ENCODE peak calls at places on chromosomes 16 and 17, in eight cellular contexts. V is GM23248, U is K562, E is mammary epithelial cell, A is neural progenitor cell, I is IMR-90, J is DND-41, S is colonic mucosa. F is an unnamed sample.

GRCh38 chr17:9233271-9233599 is 211.9 kb downstream of the NTN1 start:
- DNase-seq in V (no peak), U (no peak), E (no peak), A (no peak), I (no peak), J (no peak), S (no peak), F (no peak)

GRCh38 chr17:1939979-1940809 is 84.9 kb downstream of the RTN4RL1 start:
- DNase-seq in V (no peak), U (no peak), E (no peak), A (no peak), I (no peak), J (no peak), S (peak), F (no peak)

GRCh38 chr17:42571435-42572225 is 4.7 kb downstream of the MLX start:
- DNase-seq in V (no peak), U (no peak), E (no peak), A (no peak), I (no peak), J (no peak), S (no peak), F (no peak)

GRCh38 chr17:40303706-40304450 is 5.1 kb upstream of the RARA start:
- DNase-seq in V (peak), U (no peak), E (no peak), A (no peak), I (peak), J (no peak), S (no peak), F (no peak)

GRCh38 chr17:27206447-27206846 is 87.5 kb upstream of the WSB1 start:
- DNase-seq in V (peak), U (peak), E (no peak), A (no peak), I (no peak), J (no peak), S (peak), F (peak)

GRCh38 chr16:63702981-63703590 is 1418.8 kb downstream of the CDH11 start:
- DNase-seq in V (no peak), U (no peak), E (no peak), A (peak), I (no peak), J (no peak), S (no peak), F (peak)

GRCh38 chr17:48554412-48555090 is 9.6 kb upstream of the HOXB2 start:
- DNase-seq in V (no peak), U (no peak), E (peak), A (peak), I (peak), J (no peak), S (no peak), F (peak)

GRCh38 chr17:50683434-50684287 is 24.1 kb downstream of the ANKRD40 start:
- DNase-seq in V (no peak), U (no peak), E (no peak), A (no peak), I (no peak), J (no peak), S (no peak), F (no peak)

DNA sequence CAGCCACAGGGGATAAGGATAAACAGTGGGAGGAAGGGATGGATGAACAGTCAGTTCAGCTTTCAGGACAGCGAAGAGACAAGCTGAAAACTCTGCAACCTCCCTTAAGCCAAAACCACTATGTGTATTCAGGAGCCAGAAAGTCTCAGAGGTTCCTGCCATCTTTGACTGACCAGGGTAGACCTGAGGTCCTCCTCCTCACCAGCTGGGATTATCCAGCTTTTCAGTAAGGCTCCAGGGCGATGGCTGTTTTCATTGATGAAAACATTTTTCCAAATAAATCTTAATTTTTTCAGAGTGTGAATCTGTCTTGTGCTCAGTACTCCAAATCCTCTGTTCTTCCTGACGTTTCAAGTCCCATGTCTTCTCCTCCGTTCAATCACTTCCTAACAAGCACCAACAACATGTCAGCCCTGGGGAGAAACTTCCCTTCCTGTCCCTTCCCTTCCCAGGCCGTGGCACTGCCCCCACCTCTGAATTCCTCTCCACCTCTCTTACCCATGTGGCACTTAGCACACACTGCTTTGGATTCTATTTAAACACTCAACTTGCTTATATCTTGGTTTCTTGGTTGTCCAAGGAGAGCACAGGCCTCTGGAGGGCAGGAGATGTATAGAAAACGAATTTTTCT is 5.2 kb downstream of the HSDL1 start:
- DNase-seq in V (no peak), U (no peak), E (no peak), A (no peak), I (no peak), J (no peak), S (no peak), F (no peak)
- H3K27ac ChIP-seq in V (peak), U (peak), E (no peak), A (no peak), I (no peak), J (peak), S (no peak), F (no peak)

DNA sequence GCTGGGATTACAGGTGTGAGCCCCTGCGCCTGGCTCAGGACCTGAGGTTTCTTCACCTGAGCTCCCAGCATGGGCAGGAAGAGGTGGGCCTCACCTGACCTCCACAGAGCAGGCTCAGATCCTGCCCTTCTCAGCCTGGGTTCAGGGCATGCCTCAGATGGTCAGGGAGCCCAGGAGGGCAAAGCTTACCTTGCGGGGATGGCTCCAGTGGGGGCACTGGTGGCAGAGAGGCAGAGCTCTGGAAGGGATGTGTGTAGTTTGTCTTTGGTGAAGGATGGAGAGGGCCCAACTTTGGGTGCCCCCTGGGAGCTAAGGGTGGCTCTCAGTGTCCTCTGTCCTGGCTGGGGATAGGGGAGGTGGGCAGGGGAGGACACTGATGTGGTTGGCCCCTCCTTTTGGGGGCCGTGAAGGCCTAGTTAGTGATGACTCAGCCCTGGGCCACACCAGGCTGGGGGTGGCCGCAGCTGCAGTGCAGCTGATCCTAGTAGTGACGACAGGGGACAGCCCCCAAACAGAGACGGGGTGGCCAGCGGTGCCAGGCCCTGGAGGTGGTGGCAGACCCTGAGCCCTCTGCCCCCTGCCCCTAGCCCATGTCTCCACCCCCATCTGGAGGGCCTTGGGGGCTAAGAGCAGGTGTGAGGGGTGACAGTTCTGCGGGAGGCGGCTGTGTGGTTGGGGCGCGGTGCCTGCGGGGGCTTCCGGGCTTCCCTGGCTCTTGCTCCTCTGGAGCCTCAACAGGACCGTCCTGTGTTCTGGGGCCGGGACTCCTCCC is 5.8 kb downstream of the NHERF2 start:
- DNase-seq in V (peak), U (peak), E (no peak), A (no peak), I (peak), J (no peak), S (no peak), F (no peak)
- H3K9ac ChIP-seq in V (peak), U (peak), E (no peak), A (no peak), I (peak), J (no peak), S (peak), F (no peak)

DNA sequence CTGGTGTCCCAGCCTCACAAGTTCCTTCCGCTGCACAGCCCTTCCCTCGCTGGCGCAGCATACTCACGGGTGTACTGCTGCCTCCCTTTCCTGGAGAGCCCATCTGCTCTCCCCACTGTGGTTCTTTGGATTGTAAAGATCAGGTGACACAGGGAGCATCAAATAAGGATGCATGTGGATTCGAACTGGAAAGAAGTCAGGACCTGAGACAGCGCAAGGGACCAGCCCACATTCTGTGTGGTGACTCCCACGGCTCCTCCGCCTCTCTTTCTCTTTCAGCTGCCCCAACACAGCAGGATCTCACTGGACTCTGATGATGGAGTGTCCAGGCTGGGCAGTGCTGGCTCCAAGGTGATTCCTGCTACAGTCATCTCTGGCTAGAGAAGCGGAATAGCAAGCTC is 8.1 kb downstream of the LDAF1 start:
- DNase-seq in V (peak), U (no peak), E (peak), A (peak), I (peak), J (no peak), S (no peak), F (peak)
- H3K27ac ChIP-seq in V (no peak), U (no peak), E (no peak), A (no peak), I (peak), J (no peak), S (no peak), F (no peak)

GRCh38 chr17:17815436-17816200 is 21.2 kb downstream of the SREBF1 start:
- DNase-seq in V (no peak), U (no peak), E (no peak), A (no peak), I (no peak), J (no peak), S (no peak), F (no peak)

GRCh38 chr17:17815062-17815406 is 21.8 kb downstream of the SREBF1 start:
- DNase-seq in V (no peak), U (no peak), E (no peak), A (no peak), I (no peak), J (no peak), S (no peak), F (no peak)

GRCh38 chr17:17816831-17817551 is 19.8 kb downstream of the SREBF1 start:
- DNase-seq in V (no peak), U (no peak), E (no peak), A (no peak), I (no peak), J (no peak), S (no peak), F (no peak)

GRCh38 chr17:17817552-17817947 is 19.2 kb downstream of the SREBF1 start:
- DNase-seq in V (no peak), U (no peak), E (no peak), A (no peak), I (no peak), J (no peak), S (peak), F (no peak)

GRCh38 chr17:17816240-17816814 is 20.5 kb downstream of the SREBF1 start:
- DNase-seq in V (no peak), U (no peak), E (no peak), A (no peak), I (no peak), J (no peak), S (no peak), F (no peak)
- H3K9ac ChIP-seq in V (no peak), U (peak), E (no peak), A (no peak), I (no peak), J (no peak), S (no peak), F (no peak)

F was measured in endodermal cell.